ENCODE peak calls at places on chromosomes 4 and X, in six cellular contexts. D, C, V, J, H and Q are unnamed samples.

GRCh38 chr4:104866809-104867208 is 279.9 kb upstream of the TET2 start:
- DNase-seq in J (no peak), H (no peak), V (no peak), D (no peak), C (no peak), Q (no peak)

GRCh38 chrX:81232218-81232617 is 30.3 kb downstream of the SH3BGRL start:
- DNase-seq in C (no peak), J (no peak), D (no peak), H (no peak), V (no peak), Q (no peak)

GRCh38 chr4:61638600-61638999 is 438.5 kb downstream of the ADGRL3 start:
- DNase-seq in H (no peak), C (peak; percentile 34), J (no peak), V (no peak), D (no peak), Q (no peak)

GRCh38 chr4:159191989-159192388 is 89.1 kb downstream of the RAPGEF2 start:
- DNase-seq in J (no peak), C (peak; percentile 87), H (no peak), D (no peak), V (no peak), Q (peak; percentile 49)

GRCh38 chr4:118289794-118290193 is 63.0 kb downstream of the PRSS12 start:
- DNase-seq in C (peak; percentile 93), D (no peak), J (no peak), H (no peak), V (no peak), Q (no peak)

GRCh38 chr4:67151376-67152343 is 393.6 kb downstream of the CENPC start:
- DNase-seq in C (no peak), J (no peak), D (no peak), V (no peak), H (no peak), Q (no peak)

GRCh38 chr4:166994686-166995085 is 239.6 kb downstream of the SPOCK3 start:
- DNase-seq in D (no peak), H (no peak), J (no peak), V (no peak), C (no peak), Q (no peak)

GRCh38 chrX:1178580-1179057 is 33.8 kb downstream of the CRLF2 start:
- DNase-seq in J (no peak), C (peak; percentile 15), D (no peak), V (no peak), H (no peak), Q (no peak)

GRCh38 chr4:64430933-64431332 is 21.7 kb upstream of the TECRL start:
- DNase-seq in V (no peak), H (no peak), J (no peak), D (no peak), C (no peak), Q (no peak)

GRCh38 chr4:53987761-53988171 is 76.6 kb downstream of the CHIC2 start:
- DNase-seq in C (peak; percentile 77), D (no peak), H (no peak), J (no peak), V (no peak), Q (no peak)

GRCh38 chrX:13235930-13236329 is 83.9 kb downstream of the ATXN3L start:
- DNase-seq in J (no peak), V (no peak), C (no peak), H (peak; percentile 35), D (no peak), Q (no peak)

GRCh38 chrX:116781926-116782325 is 319.1 kb upstream of the CT83 start:
- DNase-seq in H (no peak), V (no peak), C (no peak), J (no peak), D (no peak), Q (no peak)

GRCh38 chrX:111854778-111855490 is 21.0 kb upstream of the TRPC5OS start:
- DNase-seq in J (no peak), H (no peak), C (no peak), V (no peak), D (no peak), Q (peak; percentile 30)

GRCh38 chrX:97597954-97598353 is 714.2 kb downstream of the RPA4 start:
- DNase-seq in J (no peak), C (no peak), H (peak; percentile 1), D (no peak), V (no peak), Q (no peak)